ENCODE peak calls at places on chromosomes 4 and X, in four cellular contexts. One of them, this sample, is unnamed.

GRCh38 chrX:100090931-100091330 is 319.1 kb downstream of the PCDH19 start:
- DNase-seq in central memory CD4-positive, alpha-beta T cell: no peak
- DNase-seq in left lung: no peak
- DNase-seq in activated naive CD8-positive, alpha-beta T cell treated with anti-CD3 and anti-CD28 coated beads, Interleukin-2, amount 50 U/mL, for 24 hours: no peak
- DNase-seq in this sample: no peak

GRCh38 chrX:99301990-99302389 is 1108.1 kb downstream of the PCDH19 start:
- DNase-seq in central memory CD4-positive, alpha-beta T cell: no peak
- DNase-seq in left lung: no peak
- DNase-seq in activated naive CD8-positive, alpha-beta T cell treated with anti-CD3 and anti-CD28 coated beads, Interleukin-2, amount 50 U/mL, for 24 hours: no peak
- DNase-seq in this sample: no peak

GRCh38 chr4:152258804-152259708 is 276.8 kb downstream of the FBXW7 start:
- DNase-seq in central memory CD4-positive, alpha-beta T cell: no peak
- DNase-seq in left lung: no peak
- DNase-seq in activated naive CD8-positive, alpha-beta T cell treated with anti-CD3 and anti-CD28 coated beads, Interleukin-2, amount 50 U/mL, for 24 hours: no peak
- DNase-seq in this sample: no peak

GRCh38 chr4:123987408-123987807 is 590.8 kb downstream of the SPRY1 start:
- DNase-seq in central memory CD4-positive, alpha-beta T cell: no peak
- DNase-seq in left lung: no peak
- DNase-seq in activated naive CD8-positive, alpha-beta T cell treated with anti-CD3 and anti-CD28 coated beads, Interleukin-2, amount 50 U/mL, for 24 hours: no peak
- DNase-seq in this sample: no peak

GRCh38 chrX:101415180-101416130 is 7.4 kb downstream of the HNRNPH2 start:
- DNase-seq in central memory CD4-positive, alpha-beta T cell: peak
- DNase-seq in left lung: no peak
- DNase-seq in activated naive CD8-positive, alpha-beta T cell treated with anti-CD3 and anti-CD28 coated beads, Interleukin-2, amount 50 U/mL, for 24 hours: no peak
- DNase-seq in this sample: peak

GRCh38 chr4:125440814-125441213 is 126.1 kb downstream of the FAT4 start:
- DNase-seq in central memory CD4-positive, alpha-beta T cell: no peak
- DNase-seq in left lung: no peak
- DNase-seq in activated naive CD8-positive, alpha-beta T cell treated with anti-CD3 and anti-CD28 coated beads, Interleukin-2, amount 50 U/mL, for 24 hours: no peak
- DNase-seq in this sample: no peak

GRCh38 chr4:187908079-187908501 is 87.5 kb upstream of the ZFP42 start:
- DNase-seq in central memory CD4-positive, alpha-beta T cell: no peak
- DNase-seq in left lung: no peak
- DNase-seq in activated naive CD8-positive, alpha-beta T cell treated with anti-CD3 and anti-CD28 coated beads, Interleukin-2, amount 50 U/mL, for 24 hours: no peak
- DNase-seq in this sample: no peak

GRCh38 chr4:52912608-52913007 is 50.5 kb downstream of the RASL11B start:
- DNase-seq in central memory CD4-positive, alpha-beta T cell: no peak
- DNase-seq in left lung: no peak
- DNase-seq in activated naive CD8-positive, alpha-beta T cell treated with anti-CD3 and anti-CD28 coated beads, Interleukin-2, amount 50 U/mL, for 24 hours: no peak
- DNase-seq in this sample: no peak

GRCh38 chrX:13119386-13119785 is 75.0 kb upstream of the FAM9C start:
- DNase-seq in central memory CD4-positive, alpha-beta T cell: no peak
- DNase-seq in left lung: no peak
- DNase-seq in activated naive CD8-positive, alpha-beta T cell treated with anti-CD3 and anti-CD28 coated beads, Interleukin-2, amount 50 U/mL, for 24 hours: no peak
- DNase-seq in this sample: no peak

GRCh38 chr4:6760865-6761264 is 21.7 kb upstream of the KIAA0232 start:
- DNase-seq in central memory CD4-positive, alpha-beta T cell: no peak
- DNase-seq in left lung: no peak
- DNase-seq in activated naive CD8-positive, alpha-beta T cell treated with anti-CD3 and anti-CD28 coated beads, Interleukin-2, amount 50 U/mL, for 24 hours: no peak
- DNase-seq in this sample: no peak

GRCh38 chr4:126924237-126924636 is 708.5 kb upstream of the INTU start:
- DNase-seq in central memory CD4-positive, alpha-beta T cell: no peak
- DNase-seq in left lung: no peak
- DNase-seq in activated naive CD8-positive, alpha-beta T cell treated with anti-CD3 and anti-CD28 coated beads, Interleukin-2, amount 50 U/mL, for 24 hours: no peak
- DNase-seq in this sample: no peak

GRCh38 chr4:66906314-66906713 is 639.0 kb downstream of the CENPC start:
- DNase-seq in central memory CD4-positive, alpha-beta T cell: no peak
- DNase-seq in left lung: no peak
- DNase-seq in activated naive CD8-positive, alpha-beta T cell treated with anti-CD3 and anti-CD28 coated beads, Interleukin-2, amount 50 U/mL, for 24 hours: no peak
- DNase-seq in this sample: no peak

GRCh38 chr4:156347412-156348075 is 393.9 kb upstream of the CTSO start:
- DNase-seq in central memory CD4-positive, alpha-beta T cell: no peak
- DNase-seq in left lung: no peak
- DNase-seq in activated naive CD8-positive, alpha-beta T cell treated with anti-CD3 and anti-CD28 coated beads, Interleukin-2, amount 50 U/mL, for 24 hours: no peak
- DNase-seq in this sample: no peak

GRCh38 chr4:114036426-114036825 is 57.0 kb upstream of the ARSJ start:
- DNase-seq in central memory CD4-positive, alpha-beta T cell: no peak
- DNase-seq in left lung: no peak
- DNase-seq in activated naive CD8-positive, alpha-beta T cell treated with anti-CD3 and anti-CD28 coated beads, Interleukin-2, amount 50 U/mL, for 24 hours: no peak
- DNase-seq in this sample: no peak

GRCh38 chrX:99172958-99173357 is 1237.1 kb downstream of the PCDH19 start:
- DNase-seq in central memory CD4-positive, alpha-beta T cell: no peak
- DNase-seq in left lung: no peak
- DNase-seq in activated naive CD8-positive, alpha-beta T cell treated with anti-CD3 and anti-CD28 coated beads, Interleukin-2, amount 50 U/mL, for 24 hours: no peak
- DNase-seq in this sample: no peak

GRCh38 chrX:41110801-41111625 is 25.8 kb downstream of the USP9X start:
- DNase-seq in central memory CD4-positive, alpha-beta T cell: no peak
- DNase-seq in left lung: no peak
- DNase-seq in activated naive CD8-positive, alpha-beta T cell treated with anti-CD3 and anti-CD28 coated beads, Interleukin-2, amount 50 U/mL, for 24 hours: no peak
- DNase-seq in this sample: no peak

GRCh38 chrX:102959471-102959870 is 22.4 kb downstream of the RAB40AL start:
- DNase-seq in central memory CD4-positive, alpha-beta T cell: no peak
- DNase-seq in left lung: no peak
- DNase-seq in activated naive CD8-positive, alpha-beta T cell treated with anti-CD3 and anti-CD28 coated beads, Interleukin-2, amount 50 U/mL, for 24 hours: no peak
- DNase-seq in this sample: no peak

GRCh38 chrX:150898343-150899190 is at the start of gene CD99L2:
- DNase-seq in central memory CD4-positive, alpha-beta T cell: peak
- DNase-seq in left lung: peak
- DNase-seq in activated naive CD8-positive, alpha-beta T cell treated with anti-CD3 and anti-CD28 coated beads, Interleukin-2, amount 50 U/mL, for 24 hours: peak
- DNase-seq in this sample: peak

GRCh38 chrX:49171752-49172279 is at the start of gene PLP2:
- DNase-seq in central memory CD4-positive, alpha-beta T cell: peak
- DNase-seq in left lung: no peak
- DNase-seq in activated naive CD8-positive, alpha-beta T cell treated with anti-CD3 and anti-CD28 coated beads, Interleukin-2, amount 50 U/mL, for 24 hours: peak
- DNase-seq in this sample: peak

GRCh38 chrX:80181079-80181478 is 166.5 kb downstream of the TBX22 start:
- DNase-seq in central memory CD4-positive, alpha-beta T cell: no peak
- DNase-seq in left lung: no peak
- DNase-seq in activated naive CD8-positive, alpha-beta T cell treated with anti-CD3 and anti-CD28 coated beads, Interleukin-2, amount 50 U/mL, for 24 hours: no peak
- DNase-seq in this sample: no peak

GRCh38 chrX:7116081-7116480 is 31.4 kb upstream of the STS start:
- DNase-seq in central memory CD4-positive, alpha-beta T cell: no peak
- DNase-seq in left lung: no peak
- DNase-seq in activated naive CD8-positive, alpha-beta T cell treated with anti-CD3 and anti-CD28 coated beads, Interleukin-2, amount 50 U/mL, for 24 hours: no peak
- DNase-seq in this sample: no peak

GRCh38 chrX:53133400-53133799 is 39.5 kb downstream of the KANTR start:
- DNase-seq in central memory CD4-positive, alpha-beta T cell: no peak
- DNase-seq in left lung: no peak
- DNase-seq in activated naive CD8-positive, alpha-beta T cell treated with anti-CD3 and anti-CD28 coated beads, Interleukin-2, amount 50 U/mL, for 24 hours: no peak
- DNase-seq in this sample: no peak

GRCh38 chrX:109840585-109840984 is 107.5 kb upstream of the ACSL4 start:
- DNase-seq in central memory CD4-positive, alpha-beta T cell: no peak
- DNase-seq in left lung: peak
- DNase-seq in activated naive CD8-positive, alpha-beta T cell treated with anti-CD3 and anti-CD28 coated beads, Interleukin-2, amount 50 U/mL, for 24 hours: peak
- DNase-seq in this sample: no peak

GRCh38 chr4:142550955-142551354 is 295.1 kb downstream of the INPP4B start:
- DNase-seq in central memory CD4-positive, alpha-beta T cell: no peak
- DNase-seq in left lung: no peak
- DNase-seq in activated naive CD8-positive, alpha-beta T cell treated with anti-CD3 and anti-CD28 coated beads, Interleukin-2, amount 50 U/mL, for 24 hours: no peak
- DNase-seq in this sample: no peak

GRCh38 chr4:139958738-139959096 is 195.3 kb downstream of the MAML3 start:
- DNase-seq in central memory CD4-positive, alpha-beta T cell: no peak
- DNase-seq in left lung: no peak
- DNase-seq in activated naive CD8-positive, alpha-beta T cell treated with anti-CD3 and anti-CD28 coated beads, Interleukin-2, amount 50 U/mL, for 24 hours: no peak
- DNase-seq in this sample: no peak

GRCh38 chr4:150173420-150173819 is 95.2 kb downstream of the DCLK2 start:
- DNase-seq in central memory CD4-positive, alpha-beta T cell: no peak
- DNase-seq in left lung: no peak
- DNase-seq in activated naive CD8-positive, alpha-beta T cell treated with anti-CD3 and anti-CD28 coated beads, Interleukin-2, amount 50 U/mL, for 24 hours: no peak
- DNase-seq in this sample: no peak

GRCh38 chrX:17025903-17026302 is 79.4 kb downstream of the REPS2 start:
- DNase-seq in central memory CD4-positive, alpha-beta T cell: no peak
- DNase-seq in left lung: no peak
- DNase-seq in activated naive CD8-positive, alpha-beta T cell treated with anti-CD3 and anti-CD28 coated beads, Interleukin-2, amount 50 U/mL, for 24 hours: no peak
- DNase-seq in this sample: no peak

GRCh38 chrX:45623266-45623665 is 422.6 kb upstream of the DIPK2B start:
- DNase-seq in central memory CD4-positive, alpha-beta T cell: no peak
- DNase-seq in left lung: no peak
- DNase-seq in activated naive CD8-positive, alpha-beta T cell treated with anti-CD3 and anti-CD28 coated beads, Interleukin-2, amount 50 U/mL, for 24 hours: no peak
- DNase-seq in this sample: no peak

GRCh38 chrX:56314334-56314733 is 82.2 kb downstream of the KLF8 start:
- DNase-seq in central memory CD4-positive, alpha-beta T cell: no peak
- DNase-seq in left lung: no peak
- DNase-seq in activated naive CD8-positive, alpha-beta T cell treated with anti-CD3 and anti-CD28 coated beads, Interleukin-2, amount 50 U/mL, for 24 hours: no peak
- DNase-seq in this sample: peak

GRCh38 chrX:87621697-87622096 is 104.1 kb downstream of the KLHL4 start:
- DNase-seq in central memory CD4-positive, alpha-beta T cell: no peak
- DNase-seq in left lung: no peak
- DNase-seq in activated naive CD8-positive, alpha-beta T cell treated with anti-CD3 and anti-CD28 coated beads, Interleukin-2, amount 50 U/mL, for 24 hours: no peak
- DNase-seq in this sample: no peak

GRCh38 chr4:173522160-173522873 is 7.7 kb downstream of the HAND2 start:
- DNase-seq in central memory CD4-positive, alpha-beta T cell: no peak
- DNase-seq in left lung: peak
- DNase-seq in activated naive CD8-positive, alpha-beta T cell treated with anti-CD3 and anti-CD28 coated beads, Interleukin-2, amount 50 U/mL, for 24 hours: no peak
- DNase-seq in this sample: no peak

This sample was measured in CD4-positive, alpha-beta memory T cell.